ENCODE peak calls at places on chromosomes 3 and 15, in four cellular contexts. One of them, this sample, is unnamed.

GRCh38 chr3:61605589-61606175 is 44.3 kb downstream of the PTPRG start:
- DNase-seq in omental fat pad: no peak
- DNase-seq in foreskin fibroblast: no peak
- DNase-seq in AG04450: no peak
- DNase-seq in this sample: no peak

GRCh38 chr15:89653578-89653977 is 1.7 kb downstream of the KIF7 start:
- DNase-seq in omental fat pad: no peak
- DNase-seq in foreskin fibroblast: no peak
- DNase-seq in AG04450: no peak
- DNase-seq in this sample: no peak

GRCh38 chr3:115741650-115742049 is 118.3 kb downstream of the GAP43 start:
- DNase-seq in omental fat pad: no peak
- DNase-seq in AG04450: no peak
- DNase-seq in foreskin fibroblast: no peak
- DNase-seq in this sample: no peak

GRCh38 chr15:49044761-49045571 is 1.3 kb downstream of the SECISBP2L start:
- DNase-seq in AG04450: no peak
- DNase-seq in omental fat pad: no peak
- DNase-seq in foreskin fibroblast: no peak
- DNase-seq in this sample: no peak

GRCh38 chr3:148235566-148235965 is 462.1 kb upstream of the AGTR1 start:
- DNase-seq in foreskin fibroblast: no peak
- DNase-seq in AG04450: no peak
- DNase-seq in omental fat pad: no peak
- DNase-seq in this sample: no peak

GRCh38 chr3:113038326-113038725 is 47.5 kb downstream of the GTPBP8 start:
- DNase-seq in foreskin fibroblast: no peak
- DNase-seq in AG04450: no peak
- DNase-seq in omental fat pad: no peak
- DNase-seq in this sample: no peak

GRCh38 chr3:144369151-144369879 is 397.7 kb downstream of the DIPK2A start:
- DNase-seq in foreskin fibroblast: peak; percentile 19
- DNase-seq in AG04450: no peak
- DNase-seq in omental fat pad: no peak
- DNase-seq in this sample: no peak

GRCh38 chr3:30611613-30612421 is 5.4 kb downstream of the TGFBR2 start:
- DNase-seq in AG04450: no peak
- DNase-seq in foreskin fibroblast: no peak
- DNase-seq in omental fat pad: no peak
- DNase-seq in this sample: no peak

GRCh38 chr15:92098869-92099268 is 245.4 kb downstream of the SLCO3A1 start:
- DNase-seq in foreskin fibroblast: no peak
- DNase-seq in AG04450: no peak
- DNase-seq in omental fat pad: no peak
- DNase-seq in this sample: no peak
- TF ChIP-seq CTCF in foreskin fibroblast: no peak
- TF ChIP-seq CTCF in AG04450: no peak
- TF ChIP-seq CTCF in omental fat pad: no peak
- TF ChIP-seq CTCF in this sample: no peak

DNA sequence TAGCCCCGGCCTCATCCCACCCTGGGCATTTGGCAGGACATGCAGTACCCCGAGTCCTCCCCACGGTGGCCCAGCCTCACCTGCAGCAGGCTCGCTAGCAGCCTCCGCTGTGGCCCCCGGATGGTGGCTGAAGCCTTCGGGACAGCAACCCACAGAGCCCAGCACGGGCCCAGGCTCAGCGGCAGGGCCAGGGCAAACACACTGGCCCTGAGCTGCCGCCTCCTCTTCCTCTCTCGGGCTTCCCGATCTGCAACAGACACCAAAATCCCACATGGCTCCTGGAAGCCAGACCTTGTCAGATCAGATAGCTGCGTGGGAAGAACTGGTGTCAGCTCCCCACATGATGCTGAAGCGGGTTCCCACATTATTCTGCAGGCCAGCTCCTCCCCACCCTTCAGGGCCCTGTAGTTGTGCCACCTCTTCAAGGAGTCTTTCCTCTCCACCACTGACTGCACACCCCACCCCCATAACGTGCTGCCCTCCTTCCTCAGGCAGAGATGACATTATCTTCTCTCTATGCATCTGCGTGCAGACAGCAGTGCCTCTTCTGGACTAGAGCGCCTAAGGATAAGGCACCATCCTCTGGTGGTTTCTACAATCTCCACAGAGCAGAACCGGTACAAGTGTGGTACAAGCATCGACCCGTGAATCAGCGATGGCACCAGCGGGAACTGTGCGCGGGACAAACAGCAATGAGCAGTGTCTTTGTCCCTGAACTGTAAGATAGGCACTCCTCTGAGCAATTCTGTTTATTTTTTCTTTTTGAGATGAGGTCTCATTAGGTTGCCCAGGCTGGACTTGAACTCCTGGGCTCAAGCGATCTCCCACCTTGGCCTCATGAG is 9.5 kb downstream of the TMEM44 start:
- DNase-seq in omental fat pad: no peak
- DNase-seq in AG04450: no peak
- DNase-seq in foreskin fibroblast: no peak
- DNase-seq in this sample: no peak
- TF ChIP-seq CTCF in omental fat pad: no peak
- TF ChIP-seq CTCF in AG04450: no peak
- TF ChIP-seq CTCF in foreskin fibroblast: no peak
- TF ChIP-seq CTCF in this sample: peak; percentile 21

DNA sequence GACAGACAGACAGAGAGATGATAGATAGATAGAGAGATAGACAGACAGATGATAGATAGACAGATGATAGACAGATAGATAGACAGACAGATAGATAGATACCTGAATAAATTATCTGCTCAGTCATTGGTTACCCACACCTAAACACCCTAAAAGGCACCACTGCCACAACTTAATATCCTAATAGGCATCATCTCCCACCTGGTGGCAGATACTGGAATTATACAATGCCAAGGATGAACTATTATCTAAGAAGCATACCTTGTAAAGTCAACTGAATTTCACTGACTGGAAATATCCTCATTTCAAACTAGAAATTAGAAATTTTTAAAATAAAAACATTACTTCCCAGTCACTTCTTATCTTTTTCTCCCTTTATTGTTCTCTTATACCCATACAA is 19.4 kb upstream of the ATP8B4 start:
- DNase-seq in foreskin fibroblast: no peak
- DNase-seq in omental fat pad: no peak
- DNase-seq in AG04450: no peak
- DNase-seq in this sample: no peak
- TF ChIP-seq CTCF in foreskin fibroblast: peak; percentile 13
- TF ChIP-seq CTCF in omental fat pad: no peak
- TF ChIP-seq CTCF in AG04450: peak; percentile 35
- TF ChIP-seq CTCF in this sample: peak; percentile 46

DNA sequence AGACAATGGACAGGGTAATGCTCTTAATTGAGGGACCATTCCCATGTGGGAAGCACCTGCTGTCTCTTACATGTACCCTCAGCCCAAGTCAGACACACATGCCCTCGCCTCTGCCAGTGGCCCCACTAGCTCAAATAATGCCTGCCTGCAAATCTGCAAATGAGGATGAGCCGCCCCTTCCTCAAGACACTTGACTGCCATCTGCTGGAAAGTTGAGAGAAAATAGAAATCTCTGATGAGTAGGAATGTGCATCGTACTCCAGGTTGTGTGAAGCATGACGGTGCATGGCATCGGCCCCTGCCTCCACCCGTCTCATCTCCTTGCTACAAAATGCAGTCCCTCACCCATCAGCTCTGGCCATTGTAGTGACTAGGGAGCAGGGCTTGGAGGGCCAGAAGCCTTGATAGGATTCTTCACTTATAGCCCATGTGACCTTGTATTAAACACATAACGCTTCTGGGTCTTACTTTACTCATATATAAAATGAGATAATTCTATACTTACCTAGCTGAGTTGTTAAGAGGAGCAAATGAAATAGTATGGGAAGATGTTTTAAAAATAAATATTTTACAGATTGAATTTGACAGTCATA is 6.3 kb upstream of the SCN5A start:
- DNase-seq in omental fat pad: no peak
- DNase-seq in foreskin fibroblast: no peak
- DNase-seq in AG04450: peak; percentile 10
- DNase-seq in this sample: no peak
- TF ChIP-seq CTCF in omental fat pad: no peak
- TF ChIP-seq CTCF in foreskin fibroblast: peak; percentile 51
- TF ChIP-seq CTCF in AG04450: peak; percentile 62
- TF ChIP-seq CTCF in this sample: peak; percentile 56

GRCh38 chr3:156131241-156131640 is 10.9 kb downstream of the KCNAB1 start:
- DNase-seq in foreskin fibroblast: no peak
- DNase-seq in omental fat pad: no peak
- DNase-seq in AG04450: no peak
- DNase-seq in this sample: no peak

GRCh38 chr3:156131799-156132198 is 11.4 kb downstream of the KCNAB1 start:
- DNase-seq in AG04450: no peak
- DNase-seq in foreskin fibroblast: no peak
- DNase-seq in omental fat pad: no peak
- DNase-seq in this sample: no peak

GRCh38 chr3:156132313-156132712 is 11.9 kb downstream of the KCNAB1 start:
- DNase-seq in omental fat pad: no peak
- DNase-seq in foreskin fibroblast: no peak
- DNase-seq in AG04450: no peak
- DNase-seq in this sample: no peak

GRCh38 chr3:156140196-156140595 is 19.8 kb downstream of the KCNAB1 start:
- DNase-seq in foreskin fibroblast: no peak
- DNase-seq in AG04450: no peak
- DNase-seq in omental fat pad: no peak
- DNase-seq in this sample: no peak

DNA sequence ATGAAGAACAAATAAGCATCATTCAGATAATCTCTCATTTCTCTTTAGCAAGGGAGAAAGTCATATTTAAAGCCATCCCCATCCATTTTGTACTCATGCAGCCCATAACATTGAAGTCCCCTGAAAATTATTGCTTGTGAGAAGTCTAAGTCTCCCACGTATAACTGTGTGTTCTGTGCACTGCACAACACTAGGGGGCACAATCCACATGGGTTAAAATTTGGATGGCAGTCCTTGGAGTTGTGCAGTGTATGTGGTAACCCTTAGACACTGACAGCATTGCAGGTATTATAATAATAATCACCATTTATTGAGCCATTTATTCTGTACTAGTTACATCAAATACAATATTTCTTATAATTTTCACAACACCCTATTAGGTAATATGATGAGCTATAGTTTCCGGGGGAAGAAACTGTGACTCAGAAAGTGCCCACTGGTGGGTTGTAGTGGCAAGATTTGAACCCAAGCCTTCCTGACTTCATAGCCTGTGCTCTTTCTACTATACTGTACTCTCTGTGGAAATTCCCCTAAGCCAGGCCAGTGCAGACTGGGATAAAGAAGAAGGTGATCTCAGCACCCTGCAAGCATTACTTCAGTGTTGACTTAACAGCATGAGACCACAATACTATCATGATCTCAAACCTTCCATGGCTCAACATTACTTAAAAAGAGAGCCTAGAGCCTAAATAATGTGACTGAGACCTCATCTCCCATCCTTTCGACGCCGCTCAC is 15.7 kb downstream of the KCNAB1 start:
- DNase-seq in foreskin fibroblast: no peak
- DNase-seq in omental fat pad: no peak
- DNase-seq in AG04450: no peak
- DNase-seq in this sample: no peak
- TF ChIP-seq CTCF in foreskin fibroblast: no peak
- TF ChIP-seq CTCF in omental fat pad: no peak
- TF ChIP-seq CTCF in AG04450: peak; percentile 15
- TF ChIP-seq CTCF in this sample: peak; percentile 38

GRCh38 chr3:71926242-71926560 is 141.3 kb upstream of the PROK2 start:
- DNase-seq in foreskin fibroblast: no peak
- DNase-seq in omental fat pad: no peak
- DNase-seq in AG04450: no peak
- DNase-seq in this sample: peak; percentile 28
- TF ChIP-seq CTCF in foreskin fibroblast: peak; percentile 24
- TF ChIP-seq CTCF in omental fat pad: no peak
- TF ChIP-seq CTCF in AG04450: peak; percentile 23
- TF ChIP-seq CTCF in this sample: peak; percentile 36

GRCh38 chr3:42116466-42116865 is 25.3 kb downstream of the TRAK1 start:
- DNase-seq in AG04450: no peak
- DNase-seq in foreskin fibroblast: peak; percentile 12
- DNase-seq in omental fat pad: no peak
- DNase-seq in this sample: no peak

GRCh38 chr3:42117175-42118008 is 26.2 kb downstream of the TRAK1 start:
- DNase-seq in omental fat pad: no peak
- DNase-seq in AG04450: no peak
- DNase-seq in foreskin fibroblast: peak; percentile 70
- DNase-seq in this sample: peak; percentile 44

GRCh38 chr3:42120866-42121265 is 29.7 kb downstream of the TRAK1 start:
- DNase-seq in AG04450: no peak
- DNase-seq in omental fat pad: no peak
- DNase-seq in foreskin fibroblast: no peak
- DNase-seq in this sample: no peak

GRCh38 chr3:42119558-42120355 is 28.6 kb downstream of the TRAK1 start:
- DNase-seq in foreskin fibroblast: no peak
- DNase-seq in AG04450: no peak
- DNase-seq in omental fat pad: no peak
- DNase-seq in this sample: no peak

GRCh38 chr3:42118762-42119361 is 27.7 kb downstream of the TRAK1 start:
- DNase-seq in foreskin fibroblast: peak; percentile 10
- DNase-seq in AG04450: no peak
- DNase-seq in omental fat pad: no peak
- DNase-seq in this sample: peak; percentile 40
- TF ChIP-seq CTCF in foreskin fibroblast: peak; percentile 27
- TF ChIP-seq CTCF in AG04450: peak; percentile 44
- TF ChIP-seq CTCF in omental fat pad: no peak
- TF ChIP-seq CTCF in this sample: no peak

This sample was measured in endothelial cell.